ENCODE peak calls at places on chromosomes 2 and 18, in nine cellular contexts. One of them, this sample, is unnamed.

GRCh38 chr18:845152-845819 is 33.2 kb upstream of the YES1 start:
- DNase-seq in GM12865: no peak
- DNase-seq in BE2C: no peak
- DNase-seq in A549: peak
- DNase-seq in kidney: no peak
- DNase-seq in fibroblast of lung: peak
- DNase-seq in endodermal cell: no peak
- DNase-seq in CD4-positive, CD25-positive, alpha-beta regulatory T cell: no peak
- DNase-seq in Peyer's patch: no peak
- DNase-seq in this sample: peak

GRCh38 chr18:26424428-26425147 is 123.8 kb downstream of the KCTD1 start:
- DNase-seq in Peyer's patch: no peak
- DNase-seq in fibroblast of lung: no peak
- DNase-seq in GM12865: peak
- DNase-seq in A549: no peak
- DNase-seq in endodermal cell: no peak
- DNase-seq in CD4-positive, CD25-positive, alpha-beta regulatory T cell: no peak
- DNase-seq in BE2C: no peak
- DNase-seq in kidney: no peak
- DNase-seq in this sample: no peak

GRCh38 chr2:121155502-121156056 is 129.4 kb downstream of the TFCP2L1 start:
- DNase-seq in CD4-positive, CD25-positive, alpha-beta regulatory T cell: no peak
- DNase-seq in GM12865: no peak
- DNase-seq in Peyer's patch: no peak
- DNase-seq in endodermal cell: no peak
- DNase-seq in BE2C: no peak
- DNase-seq in kidney: peak
- DNase-seq in A549: no peak
- DNase-seq in fibroblast of lung: no peak
- DNase-seq in this sample: no peak

GRCh38 chr2:166411473-166412230 is 35.9 kb upstream of the SCN9A start:
- DNase-seq in CD4-positive, CD25-positive, alpha-beta regulatory T cell: no peak
- DNase-seq in fibroblast of lung: peak
- DNase-seq in endodermal cell: no peak
- DNase-seq in BE2C: no peak
- DNase-seq in GM12865: no peak
- DNase-seq in Peyer's patch: no peak
- DNase-seq in kidney: no peak
- DNase-seq in A549: peak
- DNase-seq in this sample: peak

GRCh38 chr2:6866239-6866745 is 585 bp upstream of the CMPK2 start:
- DNase-seq in A549: peak
- DNase-seq in BE2C: peak
- DNase-seq in Peyer's patch: peak
- DNase-seq in GM12865: peak
- DNase-seq in fibroblast of lung: peak
- DNase-seq in CD4-positive, CD25-positive, alpha-beta regulatory T cell: peak
- DNase-seq in kidney: no peak
- DNase-seq in endodermal cell: peak
- DNase-seq in this sample: no peak

GRCh38 chr2:127576433-127577207 is 41.1 kb downstream of the MYO7B start:
- DNase-seq in BE2C: peak
- DNase-seq in CD4-positive, CD25-positive, alpha-beta regulatory T cell: no peak
- DNase-seq in A549: no peak
- DNase-seq in GM12865: no peak
- DNase-seq in kidney: peak
- DNase-seq in Peyer's patch: peak
- DNase-seq in endodermal cell: peak
- DNase-seq in fibroblast of lung: peak
- DNase-seq in this sample: peak

GRCh38 chr2:74138219-74138951 is 9.3 kb downstream of the BOLA3 start:
- DNase-seq in kidney: no peak
- DNase-seq in A549: no peak
- DNase-seq in GM12865: no peak
- DNase-seq in CD4-positive, CD25-positive, alpha-beta regulatory T cell: no peak
- DNase-seq in fibroblast of lung: no peak
- DNase-seq in endodermal cell: no peak
- DNase-seq in Peyer's patch: no peak
- DNase-seq in BE2C: no peak
- DNase-seq in this sample: no peak

GRCh38 chr2:8522682-8523081 is 159.2 kb upstream of the ID2 start:
- DNase-seq in Peyer's patch: no peak
- DNase-seq in GM12865: peak
- DNase-seq in BE2C: no peak
- DNase-seq in A549: no peak
- DNase-seq in endodermal cell: no peak
- DNase-seq in CD4-positive, CD25-positive, alpha-beta regulatory T cell: no peak
- DNase-seq in fibroblast of lung: no peak
- DNase-seq in kidney: no peak
- DNase-seq in this sample: no peak

GRCh38 chr2:146597291-146597690 is 1247.5 kb upstream of the ACVR2A start:
- DNase-seq in kidney: no peak
- DNase-seq in endodermal cell: no peak
- DNase-seq in CD4-positive, CD25-positive, alpha-beta regulatory T cell: no peak
- DNase-seq in GM12865: no peak
- DNase-seq in fibroblast of lung: no peak
- DNase-seq in A549: no peak
- DNase-seq in BE2C: no peak
- DNase-seq in Peyer's patch: no peak
- DNase-seq in this sample: no peak

GRCh38 chr2:108377411-108377810 is 343 bp upstream of the SULT1C4 start:
- DNase-seq in fibroblast of lung: peak
- DNase-seq in GM12865: no peak
- DNase-seq in CD4-positive, CD25-positive, alpha-beta regulatory T cell: no peak
- DNase-seq in endodermal cell: no peak
- DNase-seq in A549: no peak
- DNase-seq in BE2C: no peak
- DNase-seq in Peyer's patch: no peak
- DNase-seq in kidney: no peak
- DNase-seq in this sample: no peak
- H3K4me3 ChIP-seq in fibroblast of lung: no peak
- H3K4me3 ChIP-seq in GM12865: no peak
- H3K4me3 ChIP-seq in CD4-positive, CD25-positive, alpha-beta regulatory T cell: no peak
- H3K4me3 ChIP-seq in endodermal cell: no peak
- H3K4me3 ChIP-seq in A549: no peak
- H3K4me3 ChIP-seq in BE2C: peak
- H3K4me3 ChIP-seq in Peyer's patch: peak
- H3K4me3 ChIP-seq in kidney: peak
- H3K4me3 ChIP-seq in this sample: peak

GRCh38 chr2:69798909-69799526 is 30.4 kb upstream of the GMCL1 start:
- DNase-seq in CD4-positive, CD25-positive, alpha-beta regulatory T cell: no peak
- DNase-seq in BE2C: no peak
- DNase-seq in GM12865: peak
- DNase-seq in endodermal cell: peak
- DNase-seq in kidney: no peak
- DNase-seq in A549: no peak
- DNase-seq in fibroblast of lung: peak
- DNase-seq in Peyer's patch: no peak
- DNase-seq in this sample: no peak
- H3K4me3 ChIP-seq in CD4-positive, CD25-positive, alpha-beta regulatory T cell: no peak
- H3K4me3 ChIP-seq in BE2C: no peak
- H3K4me3 ChIP-seq in GM12865: peak
- H3K4me3 ChIP-seq in endodermal cell: peak
- H3K4me3 ChIP-seq in kidney: peak
- H3K4me3 ChIP-seq in A549: no peak
- H3K4me3 ChIP-seq in fibroblast of lung: peak
- H3K4me3 ChIP-seq in Peyer's patch: peak
- H3K4me3 ChIP-seq in this sample: peak

GRCh38 chr18:57209697-57210096 is 62.8 kb downstream of the BOD1L2 start:
- DNase-seq in GM12865: peak
- DNase-seq in kidney: no peak
- DNase-seq in A549: no peak
- DNase-seq in CD4-positive, CD25-positive, alpha-beta regulatory T cell: no peak
- DNase-seq in fibroblast of lung: no peak
- DNase-seq in Peyer's patch: no peak
- DNase-seq in BE2C: no peak
- DNase-seq in endodermal cell: no peak
- DNase-seq in this sample: no peak
- H3K4me3 ChIP-seq in GM12865: no peak
- H3K4me3 ChIP-seq in kidney: no peak
- H3K4me3 ChIP-seq in A549: no peak
- H3K4me3 ChIP-seq in CD4-positive, CD25-positive, alpha-beta regulatory T cell: peak
- H3K4me3 ChIP-seq in fibroblast of lung: no peak
- H3K4me3 ChIP-seq in Peyer's patch: peak
- H3K4me3 ChIP-seq in BE2C: peak
- H3K4me3 ChIP-seq in endodermal cell: peak
- H3K4me3 ChIP-seq in this sample: no peak

DNA sequence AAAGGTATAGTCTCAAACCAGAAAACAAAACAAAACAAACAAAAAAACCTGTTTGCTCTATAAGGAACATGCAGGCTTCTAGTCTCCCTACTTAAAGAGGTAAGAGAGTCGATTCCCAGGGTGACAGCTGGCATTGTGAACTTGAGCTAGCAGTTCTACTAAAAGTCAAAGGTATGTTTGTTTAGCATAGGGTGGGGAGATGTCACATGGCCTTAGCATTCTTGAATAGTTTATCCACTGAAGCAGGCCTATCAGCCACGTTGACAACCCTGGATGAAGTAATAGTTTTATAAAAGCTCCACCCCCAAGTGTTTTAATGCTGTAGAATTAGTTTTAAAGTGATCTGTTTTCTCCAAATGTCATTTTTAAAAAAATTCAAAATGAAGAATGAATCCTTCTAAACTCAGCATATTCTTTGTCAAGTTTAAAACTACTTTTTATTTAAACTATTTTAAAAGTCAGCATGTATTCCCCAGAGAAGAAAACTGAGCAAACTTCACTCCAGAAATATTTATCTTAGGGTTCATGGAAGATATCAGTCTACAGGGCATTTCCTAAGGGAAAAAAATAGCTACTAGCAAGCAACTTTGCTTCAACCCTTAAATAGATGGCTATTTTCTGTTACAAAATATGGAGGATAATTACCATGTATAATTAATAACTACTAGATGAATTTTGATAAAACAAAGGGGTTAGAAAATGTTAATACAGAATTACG is 1.7 kb downstream of the MYOM1 start:
- DNase-seq in BE2C: no peak
- DNase-seq in kidney: no peak
- DNase-seq in GM12865: no peak
- DNase-seq in endodermal cell: peak
- DNase-seq in CD4-positive, CD25-positive, alpha-beta regulatory T cell: no peak
- DNase-seq in fibroblast of lung: peak
- DNase-seq in A549: peak
- DNase-seq in Peyer's patch: no peak
- DNase-seq in this sample: peak
- H3K4me3 ChIP-seq in BE2C: no peak
- H3K4me3 ChIP-seq in kidney: no peak
- H3K4me3 ChIP-seq in GM12865: no peak
- H3K4me3 ChIP-seq in endodermal cell: peak
- H3K4me3 ChIP-seq in CD4-positive, CD25-positive, alpha-beta regulatory T cell: no peak
- H3K4me3 ChIP-seq in fibroblast of lung: no peak
- H3K4me3 ChIP-seq in A549: no peak
- H3K4me3 ChIP-seq in Peyer's patch: no peak
- H3K4me3 ChIP-seq in this sample: no peak

DNA sequence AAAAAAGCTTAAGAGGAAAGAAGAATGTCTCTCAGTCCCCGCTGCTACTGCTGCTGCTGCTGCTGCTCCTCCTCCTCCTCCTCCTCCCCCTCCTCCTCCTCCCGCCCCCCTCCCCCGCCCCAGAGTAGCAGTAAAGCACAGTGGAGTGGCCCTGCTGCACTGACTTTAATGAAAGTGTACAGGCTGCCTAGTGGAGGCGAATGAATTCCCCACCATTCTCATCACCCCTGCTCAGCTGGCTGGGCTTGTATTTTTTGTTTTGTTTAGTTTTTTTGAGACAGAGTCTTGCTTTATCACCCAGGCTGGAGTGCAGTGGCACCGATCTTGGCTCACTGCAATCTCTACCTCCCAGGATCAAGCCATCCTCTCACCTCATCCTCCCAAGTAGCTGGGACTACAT is 34.3 kb downstream of the GORASP2 start:
- DNase-seq in kidney: no peak
- DNase-seq in CD4-positive, CD25-positive, alpha-beta regulatory T cell: no peak
- DNase-seq in A549: no peak
- DNase-seq in fibroblast of lung: no peak
- DNase-seq in endodermal cell: no peak
- DNase-seq in GM12865: no peak
- DNase-seq in Peyer's patch: no peak
- DNase-seq in BE2C: no peak
- DNase-seq in this sample: no peak
- H3K4me3 ChIP-seq in kidney: no peak
- H3K4me3 ChIP-seq in CD4-positive, CD25-positive, alpha-beta regulatory T cell: no peak
- H3K4me3 ChIP-seq in A549: no peak
- H3K4me3 ChIP-seq in fibroblast of lung: no peak
- H3K4me3 ChIP-seq in endodermal cell: no peak
- H3K4me3 ChIP-seq in GM12865: no peak
- H3K4me3 ChIP-seq in Peyer's patch: no peak
- H3K4me3 ChIP-seq in BE2C: no peak
- H3K4me3 ChIP-seq in this sample: no peak